ENCODE peak calls at places on chromosomes 2 and 18, in seven cellular contexts. U, B, M, S, Q, V and I are unnamed samples.

GRCh38 chr18:21277578-21277977 is 35.5 kb downstream of the GREB1L start:
- ATAC-seq in B (no peak), V (peak; percentile 94), S (no peak), M (no peak), Q (no peak), U (no peak), I (no peak)

GRCh38 chr18:36303203-36303844 is 5.8 kb downstream of the FHOD3 start:
- ATAC-seq in S (no peak), U (no peak), M (no peak), B (no peak), Q (no peak), V (peak; percentile 21), I (no peak)

GRCh38 chr2:113981404-113982134 is 91.7 kb downstream of the ACTR3 start:
- ATAC-seq in V (peak; percentile 77), S (no peak), B (no peak), U (no peak), Q (peak; percentile 64), M (no peak), I (no peak)

GRCh38 chr2:224640694-224641093 is 55.5 kb upstream of the CUL3 start:
- ATAC-seq in S (no peak), U (no peak), V (no peak), M (no peak), B (no peak), Q (no peak), I (no peak)

GRCh38 chr2:3398837-3399236 is 19.3 kb downstream of the TRAPPC12 start:
- ATAC-seq in B (no peak), V (no peak), Q (no peak), M (no peak), S (no peak), U (no peak), I (no peak)

GRCh38 chr18:51321696-51322095 is 124.2 kb upstream of the MEX3C start:
- ATAC-seq in U (no peak), M (no peak), Q (no peak), S (no peak), V (no peak), B (no peak), I (no peak)

GRCh38 chr2:236787885-236788284 is 218.3 kb downstream of the ACKR3 start:
- ATAC-seq in U (peak; percentile 60), S (no peak), M (no peak), V (peak; percentile 23), Q (peak; percentile 68), B (no peak), I (no peak)

GRCh38 chr2:18991177-18992168 is 366.9 kb downstream of the OSR1 start:
- ATAC-seq in B (no peak), U (peak; percentile 59), M (no peak), Q (peak; percentile 38), V (peak; percentile 81), S (no peak), I (no peak)